ENCODE peak calls at places on chromosomes 5 and 9, in eight cellular contexts. A is HepG2, D is SJSA1, K is spleen, Z is GM23248, V is A549, B is suprapubic skin, N is SK-N-SH. S is an unnamed sample.

GRCh38 chr5:97297063-97297715 is 114.1 kb upstream of the RIOK2 start:
- DNase-seq in B (no peak), K (no peak), A (peak; percentile 70), V (no peak), D (no peak), N (peak; percentile 32), Z (peak; percentile 50), S (peak; percentile 12)

GRCh38 chr9:18229992-18230676 is 243.8 kb upstream of the ADAMTSL1 start:
- DNase-seq in D (no peak), B (no peak), N (no peak), Z (no peak), A (no peak), V (no peak), K (no peak), S (no peak)

GRCh38 chr9:19999491-20000057 is 210.7 kb upstream of the SLC24A2 start:
- DNase-seq in A (no peak), B (no peak), K (no peak), N (no peak), D (peak; percentile 64), Z (peak; percentile 82), V (no peak), S (peak; percentile 77)

GRCh38 chr9:131098391-131099087 is 2.2 kb downstream of the AIF1L start:
- DNase-seq in D (no peak), B (no peak), K (no peak), N (no peak), A (no peak), V (no peak), Z (no peak), S (no peak)

GRCh38 chr9:87464110-87464991 is 33.3 kb upstream of the DAPK1 start:
- DNase-seq in N (no peak), Z (peak; percentile 57), D (peak; percentile 81), K (no peak), V (no peak), A (no peak), B (no peak), S (peak; percentile 55)

GRCh38 chr5:53360811-53361210 is 119.6 kb upstream of the FST start:
- DNase-seq in K (no peak), B (no peak), N (no peak), V (no peak), A (no peak), Z (peak; percentile 87), D (peak; percentile 71), S (peak; percentile 62)

GRCh38 chr5:173242675-173243085 is 7.7 kb upstream of the NKX2-5 start:
- DNase-seq in B (no peak), D (no peak), N (peak; percentile 68), V (no peak), Z (no peak), K (no peak), A (no peak), S (no peak)

GRCh38 chr9:74824654-74825053 is 63.1 kb downstream of the TRPM6 start:
- DNase-seq in A (no peak), B (no peak), N (no peak), D (no peak), Z (peak; percentile 11), K (no peak), V (no peak), S (no peak)

GRCh38 chr5:157682257-157682656 is 10.9 kb downstream of the C5orf52 start:
- DNase-seq in N (no peak), A (no peak), B (no peak), V (no peak), D (no peak), K (no peak), Z (no peak), S (no peak)

GRCh38 chr5:28737682-28738081 is 1699.3 kb upstream of the CDH9 start:
- DNase-seq in A (no peak), D (no peak), B (no peak), Z (no peak), V (no peak), N (no peak), K (no peak), S (no peak)

GRCh38 chr5:168696611-168697010 is 117.4 kb upstream of the PANK3 start:
- DNase-seq in B (no peak), V (no peak), N (no peak), K (no peak), A (peak; percentile 35), D (no peak), Z (no peak), S (no peak)

GRCh38 chr9:113368960-113369582 is 7.7 kb downstream of the HDHD3 start:
- DNase-seq in Z (no peak), A (no peak), K (no peak), V (no peak), B (no peak), D (no peak), N (no peak), S (no peak)

GRCh38 chr5:140273401-140273877 is 29.5 kb downstream of the PFDN1 start:
- DNase-seq in V (no peak), A (no peak), D (no peak), K (no peak), B (no peak), Z (peak; percentile 15), N (no peak), S (no peak)

GRCh38 chr9:19471737-19472648 is 63.2 kb downstream of the ACER2 start:
- DNase-seq in D (peak; percentile 33), N (peak; percentile 80), K (peak; percentile 80), A (peak; percentile 41), V (peak; percentile 79), B (peak; percentile 73), Z (peak; percentile 76), S (peak; percentile 66)

GRCh38 chr5:21181726-21182125 is 1193.7 kb upstream of the CDH18 start:
- DNase-seq in K (no peak), N (no peak), V (no peak), D (no peak), Z (no peak), B (no peak), A (no peak), S (no peak)

GRCh38 chr5:59317023-59317771 is 576.3 kb downstream of the PDE4D start:
- DNase-seq in K (no peak), A (no peak), B (no peak), D (peak; percentile 23), N (peak; percentile 38), Z (peak; percentile 10), V (no peak), S (peak; percentile 32)

GRCh38 chr5:59321631-59322030 is 571.9 kb downstream of the PDE4D start:
- DNase-seq in Z (no peak), A (no peak), D (no peak), B (no peak), N (no peak), V (no peak), K (no peak), S (no peak)

GRCh38 chr5:59317772-59318205 is 575.7 kb downstream of the PDE4D start:
- DNase-seq in Z (no peak), D (no peak), A (no peak), V (no peak), B (no peak), N (no peak), K (no peak), S (no peak)

GRCh38 chr5:59320420-59320819 is 573.1 kb downstream of the PDE4D start:
- DNase-seq in Z (no peak), A (no peak), V (no peak), B (no peak), D (no peak), K (no peak), N (no peak), S (no peak)

GRCh38 chr5:59319286-59319685 is 574.2 kb downstream of the PDE4D start:
- DNase-seq in N (no peak), K (no peak), A (no peak), Z (no peak), V (no peak), D (no peak), B (no peak), S (no peak)
- H3K4me3 ChIP-seq in N (no peak overlapping the region), K (no peak overlapping the region), A (no peak overlapping the region), Z (no peak overlapping the region), V (no peak overlapping the region), D (no peak overlapping the region), B (no peak overlapping the region), S (no peak overlapping the region)

GRCh38 chr5:160792732-160793454 is 59.1 kb downstream of the ATP10B start:
- DNase-seq in N (no peak), D (no peak), K (no peak), V (no peak), A (no peak), Z (no peak), B (no peak), S (no peak)

GRCh38 chr5:160792281-160792680 is 59.7 kb downstream of the ATP10B start:
- DNase-seq in A (no peak), K (no peak), D (no peak), Z (no peak), N (no peak), V (no peak), B (no peak), S (no peak)

GRCh38 chr5:160789219-160789820 is 62.7 kb downstream of the ATP10B start:
- DNase-seq in B (no peak), N (no peak), A (no peak), D (no peak), K (no peak), V (no peak), Z (no peak), S (no peak)

GRCh38 chr5:160797020-160797419 is 55.0 kb downstream of the ATP10B start:
- DNase-seq in A (no peak), Z (no peak), V (no peak), D (no peak), N (no peak), K (no peak), B (no peak), S (no peak)

GRCh38 chr5:160793500-160793899 is 58.5 kb downstream of the ATP10B start:
- DNase-seq in A (no peak), K (no peak), Z (no peak), V (no peak), N (no peak), D (no peak), B (no peak), S (no peak)
- H3K9me3 ChIP-seq in A (no peaks in the 10 kb centered on the region), K (no peaks in the 10 kb centered on the region), Z (no peaks in the 10 kb centered on the region), V (no peaks in the 10 kb centered on the region), N (no peaks in the 10 kb centered on the region), D (no peaks in the 10 kb centered on the region), B (no peaks in the 10 kb centered on the region), S (no peaks in the 10 kb centered on the region)

GRCh38 chr9:136096505-136097001 is 1.5 kb upstream of the NACC2 start:
- DNase-seq in D (no peak), Z (no peak), N (no peak), V (no peak), B (no peak), K (no peak), A (no peak), S (no peak)
- H3K4me3 ChIP-seq in D (no peak overlapping the region), Z (no peak overlapping the region), N (no peak overlapping the region), V (peak overlapping the region; percentile 79), B (peak overlapping the region; percentile 74), K (no peak overlapping the region), A (no peak overlapping the region), S (no peak overlapping the region)

DNA sequence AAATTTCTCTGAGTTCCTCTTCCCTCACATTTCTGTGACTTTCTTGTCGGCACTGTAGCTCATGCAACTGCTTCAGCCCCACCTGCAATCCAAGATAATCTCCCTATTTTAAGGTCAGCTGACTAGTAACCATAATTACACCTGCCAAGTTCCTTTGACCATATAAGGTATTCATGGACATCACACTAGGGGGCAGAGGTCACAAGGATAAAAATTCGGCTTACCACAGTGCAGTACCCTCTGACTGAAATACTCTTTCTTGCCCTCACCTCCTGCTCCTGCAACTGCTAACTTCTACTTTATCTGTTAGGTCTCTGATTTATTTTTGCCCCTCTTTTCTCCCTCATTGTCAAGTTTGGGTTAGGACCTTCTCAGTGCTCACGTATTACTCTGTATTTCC is 144.2 kb downstream of the GDNF start:
- DNase-seq in N (no peak), K (no peak), B (no peak), D (no peak), V (no peak), A (no peak), Z (no peak), S (no peak)
- H3K9me3 ChIP-seq in N (peaks cover 4% of the 10 kb centered on the region), K (peaks cover 5% of the 10 kb centered on the region), B (no peaks in the 10 kb centered on the region), D (no peaks in the 10 kb centered on the region), V (peaks cover 7% of the 10 kb centered on the region), A (no peaks in the 10 kb centered on the region), Z (no peaks in the 10 kb centered on the region), S (no peaks in the 10 kb centered on the region)